ENCODE peak calls at places on chromosomes 4 and X, in five cellular contexts. D is trophoblast cell, S is HCT116, H is fibroblast of lung, I is A549. N is an unnamed sample.

GRCh38 chr4:89836897-89837384 is at the start of gene SNCA:
- DNase-seq in H (peak), D (peak), I (peak), S (no peak), N (peak)

GRCh38 chr4:125104616-125105015 is 210.1 kb upstream of the FAT4 start:
- DNase-seq in H (peak), I (no peak), D (no peak), S (no peak), N (no peak)

GRCh38 chr4:36388710-36389109 is 107.3 kb downstream of the DTHD1 start:
- DNase-seq in S (no peak), D (no peak), I (no peak), H (no peak), N (no peak)

GRCh38 chr4:159024828-159025227 is 78.1 kb upstream of the RAPGEF2 start:
- DNase-seq in S (no peak), I (no peak), H (no peak), D (no peak), N (no peak)

GRCh38 chrX:135625995-135626394 is 87.4 kb upstream of the CT45A1 start:
- DNase-seq in H (no peak), D (peak), S (peak), I (no peak), N (no peak)

GRCh38 chrX:5898463-5898862 is 330.2 kb downstream of the NLGN4X start:
- DNase-seq in H (peak), S (no peak), D (no peak), I (no peak), N (no peak)

GRCh38 chr4:83558693-83559092 is 22.8 kb downstream of the GPAT3 start:
- DNase-seq in H (peak), S (no peak), I (no peak), D (peak), N (no peak)

GRCh38 chrX:128458888-128459287 is 406.7 kb upstream of the ACTRT1 start:
- DNase-seq in I (no peak), H (peak), S (no peak), D (peak), N (no peak)

GRCh38 chrX:155767101-155767878 is 113.9 kb upstream of the VAMP7 start:
- DNase-seq in H (peak), S (peak), I (peak), D (peak), N (peak)

GRCh38 chr4:123477804-123478209 is 81.2 kb downstream of the SPRY1 start:
- DNase-seq in D (peak), I (no peak), S (no peak), H (peak), N (no peak)

GRCh38 chrX:64975491-64975890 is 759 bp downstream of the ZC4H2 start:
- DNase-seq in D (peak), I (peak), S (no peak), H (peak), N (no peak)

GRCh38 chr4:111210576-111210975 is 587.7 kb upstream of the PITX2 start:
- DNase-seq in D (no peak), I (no peak), S (no peak), H (no peak), N (no peak)

GRCh38 chr4:145339075-145339725 is 142.5 kb upstream of the SMAD1 start:
- DNase-seq in S (no peak), H (no peak), I (no peak), D (no peak), N (no peak)

GRCh38 chrX:80430826-80431501 is 10.7 kb downstream of the TENT5D start:
- DNase-seq in D (no peak), H (no peak), I (no peak), S (no peak), N (no peak)

GRCh38 chr4:15469402-15470148 is at the start of gene CC2D2A:
- DNase-seq in S (no peak), I (peak), H (peak), D (peak), N (peak)

GRCh38 chr4:15466596-15466995 is 3.1 kb upstream of the CC2D2A start:
- DNase-seq in S (no peak), H (no peak), I (no peak), D (no peak), N (no peak)

DNA sequence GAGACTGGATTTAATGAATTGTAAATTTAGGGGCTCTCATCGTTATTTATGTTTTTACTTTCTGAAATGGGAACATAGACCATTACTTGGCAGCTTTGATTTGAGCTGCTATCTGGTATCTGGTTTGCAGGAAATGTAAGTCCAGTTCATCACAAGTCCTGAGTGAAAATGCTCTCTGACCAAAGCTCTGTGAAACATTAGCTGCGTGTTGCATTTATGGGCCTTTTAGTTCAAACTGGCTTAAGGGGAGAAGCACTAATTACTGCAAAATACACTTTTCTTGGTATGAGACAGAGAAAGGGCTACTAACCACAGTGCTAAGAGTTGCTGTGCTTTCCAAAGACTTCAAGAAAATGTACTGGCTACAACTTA is 453 bp downstream of the CC2D2A start:
- DNase-seq in S (no peak), I (no peak), H (peak), D (no peak), N (no peak)
- H3K4me3 ChIP-seq in S (no peak), I (peak), H (peak), D (no peak), N (peak)

DNA sequence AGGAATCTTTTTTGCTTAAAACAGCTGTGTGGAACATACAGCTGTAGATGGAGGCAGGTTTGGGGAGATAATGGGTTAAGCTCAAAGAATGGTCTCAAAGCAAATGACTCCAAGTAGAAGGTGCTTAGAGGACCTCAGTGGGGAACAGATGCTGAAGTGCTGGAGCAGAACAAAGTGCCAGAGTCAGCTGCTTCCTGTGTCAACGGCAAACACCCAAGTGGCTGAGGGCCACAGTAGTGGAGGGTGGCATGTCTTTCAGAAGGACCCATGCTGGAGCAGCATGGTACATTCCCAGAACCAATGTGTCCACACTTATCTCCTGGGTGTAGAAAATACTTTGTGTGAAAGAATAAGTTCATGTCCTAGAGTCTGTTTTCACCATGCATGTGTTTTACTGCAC is 197.5 kb downstream of the CCNG2 start:
- DNase-seq in I (no peak), H (no peak), D (no peak), S (no peak), N (no peak)
- H3K4me2 ChIP-seq in I (no peak), H (no peak), D (no peak), S (no peak), N (no peak)

DNA sequence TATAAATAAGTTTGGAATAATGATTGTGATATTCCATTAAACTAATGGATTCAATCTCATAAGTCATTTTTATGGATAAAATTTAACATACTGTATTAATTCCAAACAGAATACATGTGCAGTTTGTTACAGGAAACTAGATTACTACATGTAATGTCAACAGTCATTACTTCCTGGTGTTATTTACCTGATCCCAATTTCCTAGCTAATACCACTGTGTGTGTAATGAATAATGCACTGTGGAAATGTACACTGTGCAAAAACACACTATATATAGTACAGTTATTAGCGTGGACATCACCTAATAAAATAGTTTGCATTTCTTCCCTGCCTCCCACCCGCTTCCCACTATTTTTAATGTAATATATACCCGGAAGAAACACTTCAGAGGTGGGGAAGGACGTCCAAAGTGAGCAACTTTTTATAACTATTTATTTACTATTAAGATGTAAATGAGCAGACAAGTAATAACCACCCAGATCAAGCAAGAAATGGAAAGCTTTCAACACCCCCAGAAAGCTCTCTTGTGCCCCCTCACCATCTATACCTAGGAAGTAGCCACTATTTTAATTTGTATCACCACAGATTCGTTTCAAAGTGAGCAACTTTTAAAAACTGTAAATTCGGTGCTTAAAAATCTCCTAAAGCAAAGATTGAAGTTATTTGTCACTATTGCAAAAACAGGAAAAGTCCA is 219.1 kb downstream of the THOC2 start:
- DNase-seq in H (no peak), D (no peak), I (peak), S (no peak), N (no peak)
- H3K4me3 ChIP-seq in H (no peak), D (no peak), I (peak), S (peak), N (no peak)

DNA sequence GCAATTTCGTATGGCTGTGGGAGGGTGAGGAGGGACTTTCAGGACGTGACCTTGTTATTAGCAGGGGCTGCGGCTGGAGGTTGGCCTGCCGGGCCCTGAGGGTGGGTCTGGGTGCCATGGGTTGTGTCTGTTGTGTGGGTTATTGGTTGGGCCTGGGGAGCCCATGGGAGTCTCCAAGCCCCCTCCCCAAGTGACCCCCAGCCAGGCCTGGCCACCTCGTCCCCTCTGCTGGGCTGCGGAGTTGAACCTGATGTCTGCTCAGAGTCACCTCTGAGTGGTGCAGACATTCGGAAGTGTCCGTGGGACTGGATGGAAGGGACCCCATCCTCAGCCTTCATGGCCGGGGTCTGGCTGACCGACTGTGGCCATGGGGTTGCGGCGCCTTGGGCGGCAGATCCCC is 67.7 kb downstream of the TRMT44 start:
- DNase-seq in H (no peak), S (no peak), I (no peak), D (no peak), N (no peak)
- H3K4me2 ChIP-seq in H (no peak), S (no peak), I (no peak), D (no peak), N (no peak)

GRCh38 chr4:100936676-100937390 is 410.5 kb downstream of the PPP3CA start:
- DNase-seq in H (peak), D (no peak), I (no peak), S (no peak), N (no peak)
- H3K4me3 ChIP-seq in H (no peak), D (no peak), I (no peak), S (no peak), N (no peak)

DNA sequence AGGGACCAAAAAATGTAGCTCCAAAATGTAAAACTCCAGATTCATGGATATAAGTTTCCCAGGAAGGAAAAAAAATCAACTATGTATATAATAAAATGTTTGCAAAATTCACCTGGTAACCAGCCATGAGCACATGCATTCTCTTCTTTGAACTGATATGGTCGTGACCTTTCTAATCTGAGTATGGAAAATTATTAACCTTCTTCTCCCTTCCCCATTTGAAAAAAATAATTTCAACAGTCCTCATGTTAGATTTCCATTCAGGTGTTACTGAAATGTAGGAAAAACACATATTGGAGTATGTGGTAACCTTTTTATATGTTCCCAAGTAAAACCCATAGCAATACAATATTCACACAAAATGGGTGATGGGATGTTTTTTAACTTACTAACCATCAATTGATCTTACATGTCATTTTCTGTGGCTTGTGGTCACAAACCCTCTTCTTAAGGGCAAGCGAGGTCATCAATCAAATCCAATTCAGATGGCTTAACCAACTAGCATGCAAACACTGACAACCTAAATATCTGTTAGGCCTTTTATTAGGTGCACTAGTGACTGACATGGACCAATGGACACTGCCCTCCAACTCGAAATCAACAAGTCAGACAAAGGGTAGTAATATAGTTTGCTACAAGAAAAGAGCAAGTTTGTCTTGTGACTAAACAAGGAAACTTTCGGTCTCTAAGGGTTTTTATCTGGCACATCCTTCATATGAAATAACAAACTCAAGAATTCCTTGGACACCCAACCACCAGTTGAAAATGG is 74.4 kb downstream of the CAMK2D start:
- DNase-seq in S (no peak), I (no peak), H (peak), D (no peak), N (no peak)
- H3K4me2 ChIP-seq in S (no peak), I (peak), H (no peak), D (no peak), N (peak)

GRCh38 chrX:153926863-153927685 is 1.0 kb upstream of the ARHGAP4 start:
- DNase-seq in H (peak), S (no peak), D (peak), I (no peak), N (peak)
- H3K4me3 ChIP-seq in H (peak), S (peak), D (peak), I (peak), N (peak)

GRCh38 chr4:133146574-133147198 is 2.4 kb upstream of the PCDH10 start:
- DNase-seq in H (peak), I (no peak), D (peak), S (no peak), N (peak)
- H3K4me2 ChIP-seq in H (peak), I (peak), D (peak), S (peak), N (peak)

GRCh38 chr4:13535708-13536361 is 8.5 kb downstream of the NKX3-2 start:
- DNase-seq in S (no peak), H (no peak), I (no peak), D (no peak), N (peak)

GRCh38 chr4:13536607-13537006 is 7.7 kb downstream of the NKX3-2 start:
- DNase-seq in D (no peak), I (no peak), H (no peak), S (no peak), N (peak)

GRCh38 chr4:13535118-13535517 is 9.2 kb downstream of the NKX3-2 start:
- DNase-seq in I (no peak), S (no peak), H (no peak), D (no peak), N (peak)

GRCh38 chr4:13533670-13534343 is 10.5 kb downstream of the NKX3-2 start:
- DNase-seq in I (no peak), H (no peak), D (no peak), S (no peak), N (peak)

GRCh38 chr4:13534344-13535063 is 9.8 kb downstream of the NKX3-2 start:
- DNase-seq in I (no peak), S (no peak), H (no peak), D (no peak), N (peak)
- H3K4me3 ChIP-seq in I (no peak), S (no peak), H (no peak), D (no peak), N (no peak)

GRCh38 chr4:7786517-7786916 is 153.1 kb downstream of the AFAP1 start:
- DNase-seq in S (no peak), H (no peak), D (no peak), I (no peak), N (no peak)

GRCh38 chr4:7788687-7789425 is 150.8 kb downstream of the AFAP1 start:
- DNase-seq in D (no peak), I (no peak), S (no peak), H (no peak), N (no peak)

GRCh38 chr4:7787067-7787466 is 152.6 kb downstream of the AFAP1 start:
- DNase-seq in S (no peak), H (no peak), I (no peak), D (no peak), N (no peak)

GRCh38 chr4:7787681-7788141 is 151.9 kb downstream of the AFAP1 start:
- DNase-seq in D (no peak), I (no peak), H (no peak), S (no peak), N (no peak)

DNA sequence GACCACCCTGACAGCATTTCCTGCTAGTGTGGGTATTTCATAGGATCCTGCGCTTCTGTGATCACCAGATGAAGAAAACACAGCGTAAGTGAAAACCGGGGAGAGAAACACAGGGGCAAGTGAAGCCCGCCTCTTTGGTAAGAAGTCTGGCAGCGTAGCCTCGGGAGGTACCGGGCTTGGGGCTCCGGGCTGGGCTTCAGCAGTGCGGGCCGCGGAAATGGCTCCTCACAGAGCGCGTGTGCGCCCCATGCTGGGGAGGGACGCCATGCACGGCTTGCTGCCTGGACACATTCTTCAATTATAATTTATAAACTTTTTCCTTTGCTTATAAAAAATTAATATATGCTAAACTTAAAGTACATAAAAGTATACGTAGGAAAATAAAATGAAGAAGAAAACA is 151.5 kb downstream of the AFAP1 start:
- DNase-seq in S (no peak), H (no peak), I (no peak), D (no peak), N (no peak)
- H3K4me2 ChIP-seq in S (no peak), H (no peak), I (no peak), D (no peak), N (no peak)

N was measured in osteoblast.